ENCODE peak calls at places on chromosomes 3 and 15, in six cellular contexts. X is PC-3; H is naive thymus-derived CD4-positive, alpha-beta T cell; W is transverse colon; A is lower lobe of right lung; Y is body of pancreas. I is an unnamed sample.
A peak's percentile ranks its signal among the peaks of the same experiment; 100 is the strongest.

GRCh38 chr3:17055374-17056276 is 170.9 kb downstream of the PLCL2 start:
- DNase-seq in H (no peak), A (no peak), Y (no peak), W (no peak), X (no peak), I (no peak)

GRCh38 chr15:27587810-27588209 is 511.3 kb downstream of the OCA2 start:
- DNase-seq in H (no peak), W (no peak), Y (peak; percentile 70), A (no peak), X (no peak), I (peak; percentile 47)

GRCh38 chr3:175404026-175404425 is 544.9 kb downstream of the NAALADL2 start:
- DNase-seq in W (no peak), A (no peak), X (no peak), Y (no peak), H (no peak), I (no peak)

GRCh38 chr15:63466378-63467192 is 37.8 kb upstream of the USP3 start:
- DNase-seq in W (no peak), H (peak; percentile 78), Y (peak; percentile 41), A (no peak), X (peak; percentile 72), I (peak; percentile 68)

GRCh38 chr3:71395927-71396695 is 187.4 kb downstream of the FOXP1 start:
- DNase-seq in X (peak; percentile 16), W (no peak), H (no peak), A (no peak), Y (no peak), I (no peak)

GRCh38 chr3:143875566-143875965 is 27.3 kb upstream of the SLC9A9 start:
- DNase-seq in Y (no peak), H (no peak), W (no peak), A (no peak), X (no peak), I (no peak)

GRCh38 chr3:24270204-24270671 is 224.4 kb downstream of the THRB start:
- DNase-seq in H (no peak), Y (no peak), X (no peak), W (no peak), A (no peak), I (no peak)

GRCh38 chr3:30408105-30408557 is 198.3 kb upstream of the TGFBR2 start:
- DNase-seq in W (no peak), A (no peak), H (no peak), X (peak; percentile 93), Y (no peak), I (no peak)

GRCh38 chr3:60147249-60147648 is 1097.4 kb upstream of the CFAP20DC start:
- DNase-seq in A (no peak), W (no peak), X (no peak), H (peak; percentile 18), Y (no peak), I (no peak)

GRCh38 chr15:66720206-66721010 is 18.4 kb downstream of the SMAD6 start:
- DNase-seq in A (peak; percentile 79), X (peak; percentile 76), Y (no peak), H (no peak), W (no peak), I (no peak)

GRCh38 chr3:169022457-169022856 is 641.1 kb downstream of the MECOM start:
- DNase-seq in Y (no peak), W (no peak), A (no peak), X (no peak), H (no peak), I (no peak)

GRCh38 chr3:123385981-123386380 is 62.9 kb downstream of the ADCY5 start:
- DNase-seq in H (no peak), X (peak; percentile 48), A (no peak), Y (peak; percentile 51), W (no peak), I (no peak)

GRCh38 chr3:187926620-187927019 is 181.4 kb upstream of the BCL6 start:
- DNase-seq in Y (no peak), H (no peak), A (no peak), X (no peak), W (no peak), I (no peak)

GRCh38 chr3:127915937-127916480 is 977 bp downstream of the KBTBD12 start:
- DNase-seq in X (no peak), W (no peak), H (no peak), Y (no peak), A (no peak), I (no peak)

GRCh38 chr3:36487616-36488015 is 107.3 kb downstream of the STAC start:
- DNase-seq in X (no peak), W (no peak), H (no peak), Y (no peak), A (no peak), I (no peak)

GRCh38 chr15:34334676-34335075 is 2.9 kb downstream of the SLC12A6 start:
- DNase-seq in X (peak; percentile 73), A (no peak), H (no peak), W (no peak), Y (no peak), I (no peak)

GRCh38 chr3:101635954-101636798 is 40.8 kb downstream of the ZBTB11 start:
- DNase-seq in W (peak; percentile 56), H (peak; percentile 65), A (peak; percentile 59), Y (peak; percentile 60), X (peak; percentile 69), I (peak; percentile 54)

GRCh38 chr15:84775867-84776449 is 27.6 kb downstream of the ZNF592 start:
- DNase-seq in H (no peak), X (no peak), A (no peak), W (no peak), Y (no peak), I (no peak)

GRCh38 chr3:118128886-118129285 is 905.8 kb downstream of the IGSF11 start:
- DNase-seq in W (no peak), X (peak; percentile 60), Y (no peak), H (no peak), A (no peak), I (no peak)

GRCh38 chr15:49424954-49425353 is 1.9 kb downstream of the FGF7 start:
- DNase-seq in Y (no peak), W (no peak), X (no peak), A (no peak), H (no peak), I (no peak)

GRCh38 chr15:41648770-41649169 is 11.4 kb upstream of the MGA start:
- DNase-seq in W (no peak), H (no peak), A (no peak), X (no peak), Y (no peak), I (no peak)

GRCh38 chr3:119937229-119937628 is 155.3 kb downstream of the NR1I2 start:
- DNase-seq in H (peak; percentile 8), W (no peak), A (no peak), X (no peak), Y (no peak), I (no peak)

GRCh38 chr15:69760263-69760855 is 307.7 kb downstream of the RPLP1 start:
- DNase-seq in Y (no peak), A (no peak), W (no peak), X (no peak), H (no peak), I (no peak)

GRCh38 chr3:14532691-14533456 is 7.3 kb downstream of the GRIP2 start:
- DNase-seq in Y (peak; percentile 93), H (no peak), A (no peak), X (peak; percentile 60), W (peak; percentile 78), I (no peak)

GRCh38 chr3:153221748-153222162 is 59.7 kb downstream of the RAP2B start:
- DNase-seq in X (peak; percentile 97), A (peak; percentile 60), H (peak; percentile 81), Y (peak; percentile 26), W (peak; percentile 49), I (no peak)

GRCh38 chr3:39177708-39178332 is 14.6 kb downstream of the XIRP1 start:
- DNase-seq in A (peak; percentile 94), X (peak; percentile 75), W (peak; percentile 87), H (peak; percentile 42), Y (peak; percentile 91), I (peak; percentile 70)

GRCh38 chr3:190581041-190581501 is 67.2 kb downstream of the IL1RAP start:
- DNase-seq in H (no peak), X (no peak), Y (no peak), W (no peak), A (no peak), I (no peak)

GRCh38 chr3:156576887-156577427 is 22.0 kb upstream of the SSR3 start:
- DNase-seq in H (no peak), W (no peak), A (no peak), X (no peak), Y (no peak), I (no peak)

GRCh38 chr3:47429476-47430270 is 46.1 kb downstream of the SCAP start:
- DNase-seq in X (no peak), W (no peak), Y (no peak), H (no peak), A (no peak), I (no peak)

GRCh38 chr3:126342211-126342610 is 15.0 kb downstream of the KLF15 start:
- DNase-seq in W (peak; percentile 3), A (peak; percentile 30), H (no peak), X (no peak), Y (no peak), I (no peak)

GRCh38 chr3:65972765-65973164 is 66.0 kb downstream of the MAGI1 start:
- DNase-seq in Y (no peak), A (no peak), X (no peak), H (no peak), W (no peak), I (no peak)

GRCh38 chr3:64501298-64501906 is 186.4 kb downstream of the ADAMTS9 start:
- DNase-seq in W (no peak), H (no peak), A (no peak), Y (no peak), X (no peak), I (peak; percentile 67)

GRCh38 chr15:74783072-74783807 is 1.4 kb downstream of the CSK start:
- DNase-seq in X (no peak), W (peak; percentile 59), A (no peak), Y (peak; percentile 27), H (no peak), I (no peak)

DNA sequence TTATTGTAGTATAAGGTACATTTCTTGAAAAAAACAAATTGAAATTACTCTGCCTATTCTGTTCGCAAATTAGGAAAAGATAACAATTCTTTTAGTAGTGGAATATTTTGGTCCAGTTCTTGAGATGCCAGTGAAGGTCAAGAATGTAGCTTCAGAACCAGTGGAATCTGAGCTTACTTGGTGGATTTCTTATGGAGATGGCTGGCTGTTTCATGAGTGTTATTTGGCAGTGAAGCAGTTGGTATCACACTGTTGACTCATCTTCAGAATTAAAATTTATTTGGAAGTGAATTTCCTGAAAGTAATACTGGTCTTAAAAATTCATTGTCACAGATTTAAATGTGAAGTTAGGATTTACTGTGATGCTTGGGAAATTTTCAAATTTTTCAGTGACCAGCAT is 19.1 kb downstream of the RNF13 start:
- DNase-seq in H (no peak), A (no peak), X (no peak), Y (no peak), W (no peak), I (no peak)
- H3K9me3 ChIP-seq in H (peaks cover 13% of the 10 kb centered on the region), A (peaks cover 30% of the 10 kb centered on the region), X (peaks cover 36% of the 10 kb centered on the region), Y (no peaks in the 10 kb centered on the region), W (peaks cover 44% of the 10 kb centered on the region), I (peaks cover 34% of the 10 kb centered on the region)

GRCh38 chr3:185828755-185829154 is 3.9 kb upstream of the IGF2BP2 start:
- DNase-seq in A (no peak), X (no peak), H (no peak), Y (no peak), W (no peak), I (no peak)
- H3K9me3 ChIP-seq in A (no peaks in the 10 kb centered on the region), X (no peaks in the 10 kb centered on the region), H (no peaks in the 10 kb centered on the region), Y (no peaks in the 10 kb centered on the region), W (no peaks in the 10 kb centered on the region), I (peaks cover 2% of the 10 kb centered on the region)

GRCh38 chr3:97935842-97936241 is 36.4 kb downstream of the RIOX2 start:
- DNase-seq in X (peak; percentile 38), H (no peak), Y (no peak), W (no peak), A (no peak), I (no peak)
- H3K9me3 ChIP-seq in X (no peaks in the 10 kb centered on the region), H (no peaks in the 10 kb centered on the region), Y (no peaks in the 10 kb centered on the region), W (no peaks in the 10 kb centered on the region), A (no peaks in the 10 kb centered on the region), I (no peaks in the 10 kb centered on the region)

GRCh38 chr3:31653464-31653863 is 120.7 kb downstream of the STT3B start:
- DNase-seq in Y (no peak), H (no peak), W (no peak), A (no peak), X (no peak), I (no peak)
- H3K9me3 ChIP-seq in Y (no peaks in the 10 kb centered on the region), H (peaks cover 21% of the 10 kb centered on the region), W (peaks cover 85% of the 10 kb centered on the region), A (peaks cover 78% of the 10 kb centered on the region), X (peaks cover 31% of the 10 kb centered on the region), I (peaks cover 33% of the 10 kb centered on the region)